ENCODE peak calls at places on chromosomes 4 and X, in six cellular contexts. One of them, this sample, is unnamed.

GRCh38 chr4:153115322-153116100 is 88.7 kb upstream of the TRIM2 start:
- DNase-seq in GM12878: peak
- DNase-seq in HCT116: peak
- DNase-seq in H1: no peak
- DNase-seq in K562: no peak
- DNase-seq in HepG2: peak
- DNase-seq in this sample: no peak

GRCh38 chr4:37758226-37758625 is 68.3 kb upstream of the PGM2 start:
- DNase-seq in GM12878: no peak
- DNase-seq in H1: no peak
- DNase-seq in K562: no peak
- DNase-seq in HepG2: peak
- DNase-seq in HCT116: no peak
- DNase-seq in this sample: no peak

GRCh38 chr4:116272336-116272735 is 813.0 kb downstream of the TRAM1L1 start:
- DNase-seq in GM12878: no peak
- DNase-seq in HepG2: no peak
- DNase-seq in H1: no peak
- DNase-seq in HCT116: no peak
- DNase-seq in K562: no peak
- DNase-seq in this sample: no peak

GRCh38 chrX:39852496-39852895 is 245.3 kb downstream of the BCOR start:
- DNase-seq in GM12878: no peak
- DNase-seq in HepG2: no peak
- DNase-seq in H1: no peak
- DNase-seq in K562: no peak
- DNase-seq in HCT116: no peak
- DNase-seq in this sample: no peak

GRCh38 chrX:12997898-12998687 is 23.2 kb downstream of the TMSB4X start:
- DNase-seq in HepG2: no peak
- DNase-seq in HCT116: no peak
- DNase-seq in H1: no peak
- DNase-seq in K562: no peak
- DNase-seq in GM12878: no peak
- DNase-seq in this sample: no peak

GRCh38 chrX:14497184-14497666 is 32.1 kb upstream of the GLRA2 start:
- DNase-seq in HCT116: no peak
- DNase-seq in GM12878: peak
- DNase-seq in H1: no peak
- DNase-seq in K562: no peak
- DNase-seq in HepG2: no peak
- DNase-seq in this sample: no peak

GRCh38 chrX:7270018-7270417 is 122.1 kb upstream of the PUDP start:
- DNase-seq in K562: no peak
- DNase-seq in HepG2: no peak
- DNase-seq in GM12878: no peak
- DNase-seq in H1: no peak
- DNase-seq in HCT116: no peak
- DNase-seq in this sample: no peak

GRCh38 chrX:38837389-38837788 is 36.1 kb downstream of the MID1IP1 start:
- DNase-seq in HepG2: no peak
- DNase-seq in K562: no peak
- DNase-seq in HCT116: no peak
- DNase-seq in GM12878: no peak
- DNase-seq in H1: no peak
- DNase-seq in this sample: no peak

GRCh38 chr4:122668241-122668640 is 47.4 kb upstream of the IL21 start:
- DNase-seq in GM12878: no peak
- DNase-seq in K562: no peak
- DNase-seq in HepG2: no peak
- DNase-seq in HCT116: no peak
- DNase-seq in H1: no peak
- DNase-seq in this sample: no peak

GRCh38 chrX:75038925-75039324 is 113.7 kb upstream of the NEXMIF start:
- DNase-seq in HepG2: peak
- DNase-seq in GM12878: peak
- DNase-seq in K562: peak
- DNase-seq in H1: no peak
- DNase-seq in HCT116: peak
- DNase-seq in this sample: peak

GRCh38 chrX:45571453-45571852 is 370.8 kb upstream of the DIPK2B start:
- DNase-seq in HCT116: no peak
- DNase-seq in GM12878: no peak
- DNase-seq in HepG2: no peak
- DNase-seq in K562: no peak
- DNase-seq in H1: no peak
- DNase-seq in this sample: no peak

GRCh38 chr4:153511104-153511503 is 44.9 kb downstream of the TMEM131L start:
- DNase-seq in H1: no peak
- DNase-seq in HepG2: no peak
- DNase-seq in K562: no peak
- DNase-seq in HCT116: no peak
- DNase-seq in GM12878: no peak
- DNase-seq in this sample: no peak

GRCh38 chr4:182695842-182696241 is 221.3 kb downstream of the DCTD start:
- DNase-seq in GM12878: no peak
- DNase-seq in HepG2: no peak
- DNase-seq in K562: no peak
- DNase-seq in HCT116: no peak
- DNase-seq in H1: no peak
- DNase-seq in this sample: no peak

GRCh38 chrX:50204364-50204899 is at the start of gene CCNB3:
- DNase-seq in GM12878: peak
- DNase-seq in K562: peak
- DNase-seq in HepG2: peak
- DNase-seq in H1: peak
- DNase-seq in HCT116: peak
- DNase-seq in this sample: peak

GRCh38 chr4:17437396-17437795 is 74.5 kb downstream of the QDPR start:
- DNase-seq in GM12878: no peak
- DNase-seq in HCT116: no peak
- DNase-seq in K562: no peak
- DNase-seq in HepG2: no peak
- DNase-seq in H1: no peak
- DNase-seq in this sample: no peak
- TF ChIP-seq ATF3 in GM12878: no peak
- TF ChIP-seq ATF3 in HCT116: no peak
- TF ChIP-seq ATF3 in K562: no peak
- TF ChIP-seq ATF3 in HepG2: no peak
- TF ChIP-seq ATF3 in H1: no peak
- TF ChIP-seq ATF3 in this sample: no peak

GRCh38 chrX:101931104-101931493 is 728 bp downstream of the ZMAT1 start:
- DNase-seq in GM12878: no peak
- DNase-seq in HCT116: no peak
- DNase-seq in HepG2: no peak
- DNase-seq in K562: no peak
- DNase-seq in H1: no peak
- DNase-seq in this sample: no peak
- TF ChIP-seq ATF3 in GM12878: no peak
- TF ChIP-seq ATF3 in HCT116: no peak
- TF ChIP-seq ATF3 in HepG2: no peak
- TF ChIP-seq ATF3 in K562: no peak
- TF ChIP-seq ATF3 in H1: no peak
- TF ChIP-seq ATF3 in this sample: no peak

DNA sequence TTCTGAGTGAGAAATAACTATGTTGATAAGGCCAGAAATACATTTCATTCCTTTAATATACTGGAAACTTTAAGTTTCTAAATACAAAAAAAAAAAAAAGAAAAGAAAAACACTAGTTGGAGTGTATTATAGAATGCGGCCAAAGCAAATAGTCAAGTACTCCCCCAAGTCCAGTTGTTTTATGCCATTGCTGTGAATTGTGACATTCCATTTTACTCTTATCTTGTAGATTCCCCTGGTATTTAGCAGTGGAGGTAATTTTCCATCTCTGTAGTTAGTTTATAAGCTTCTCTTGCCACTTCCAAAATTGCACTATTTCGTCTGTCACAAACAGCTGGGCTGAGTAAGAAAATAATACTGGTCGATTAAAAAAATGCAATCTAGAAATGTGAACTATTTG is 426.0 kb downstream of the PCDH18 start:
- DNase-seq in HCT116: no peak
- DNase-seq in HepG2: no peak
- DNase-seq in GM12878: no peak
- DNase-seq in K562: no peak
- DNase-seq in H1: no peak
- DNase-seq in this sample: no peak
- TF ChIP-seq ATF3 in HCT116: no peak
- TF ChIP-seq ATF3 in HepG2: no peak
- TF ChIP-seq ATF3 in GM12878: no peak
- TF ChIP-seq ATF3 in K562: no peak
- TF ChIP-seq ATF3 in H1: no peak
- TF ChIP-seq ATF3 in this sample: no peak

DNA sequence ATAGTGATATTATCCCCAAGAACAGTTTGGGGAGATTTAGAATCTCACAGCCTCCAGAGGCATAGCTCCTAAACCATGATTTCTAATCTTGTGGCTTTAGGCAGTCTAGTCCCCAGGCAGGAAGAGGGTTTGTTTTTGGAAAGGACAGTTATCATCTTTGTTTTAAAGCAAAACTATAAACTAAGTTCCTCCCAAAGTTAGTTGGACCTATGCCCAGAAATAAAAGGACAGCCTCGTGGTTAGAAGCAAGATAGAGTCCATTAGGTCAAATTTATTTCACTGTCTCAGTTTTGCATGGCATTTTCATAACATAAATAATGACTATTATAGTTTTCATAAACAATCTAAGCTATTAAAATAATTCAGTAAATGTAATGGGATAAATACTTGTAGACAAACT is 120.5 kb downstream of the MAGEC2 start:
- DNase-seq in H1: no peak
- DNase-seq in HCT116: no peak
- DNase-seq in K562: no peak
- DNase-seq in GM12878: no peak
- DNase-seq in HepG2: no peak
- DNase-seq in this sample: no peak
- TF ChIP-seq ATF3 in H1: no peak
- TF ChIP-seq ATF3 in HCT116: no peak
- TF ChIP-seq ATF3 in K562: no peak
- TF ChIP-seq ATF3 in GM12878: no peak
- TF ChIP-seq ATF3 in HepG2: no peak
- TF ChIP-seq ATF3 in this sample: no peak

GRCh38 chr4:28006021-28006420 is 1145.4 kb downstream of the STIM2 start:
- DNase-seq in HepG2: no peak
- DNase-seq in H1: no peak
- DNase-seq in K562: no peak
- DNase-seq in HCT116: no peak
- DNase-seq in GM12878: no peak
- DNase-seq in this sample: no peak

GRCh38 chr4:28001698-28002097 is 1141.1 kb downstream of the STIM2 start:
- DNase-seq in K562: no peak
- DNase-seq in HepG2: no peak
- DNase-seq in H1: no peak
- DNase-seq in HCT116: no peak
- DNase-seq in GM12878: no peak
- DNase-seq in this sample: peak

GRCh38 chr4:28009541-28009940 is 1148.9 kb downstream of the STIM2 start:
- DNase-seq in HepG2: no peak
- DNase-seq in HCT116: no peak
- DNase-seq in K562: no peak
- DNase-seq in GM12878: no peak
- DNase-seq in H1: no peak
- DNase-seq in this sample: no peak

GRCh38 chr4:28010543-28011235 is 1150.0 kb downstream of the STIM2 start:
- DNase-seq in H1: no peak
- DNase-seq in K562: no peak
- DNase-seq in HCT116: no peak
- DNase-seq in HepG2: no peak
- DNase-seq in GM12878: no peak
- DNase-seq in this sample: no peak

GRCh38 chr4:28007693-28008092 is 1147.1 kb downstream of the STIM2 start:
- DNase-seq in H1: no peak
- DNase-seq in GM12878: no peak
- DNase-seq in HepG2: no peak
- DNase-seq in K562: no peak
- DNase-seq in HCT116: no peak
- DNase-seq in this sample: no peak
- TF ChIP-seq ATF3 in H1: no peak
- TF ChIP-seq ATF3 in GM12878: no peak
- TF ChIP-seq ATF3 in HepG2: no peak
- TF ChIP-seq ATF3 in K562: no peak
- TF ChIP-seq ATF3 in HCT116: no peak
- TF ChIP-seq ATF3 in this sample: no peak